ENCODE peak calls at places on chromosomes 11 and 22, in six cellular contexts. U, L, C, X, Q and J are unnamed samples. For H3K9me3 and H3K36me3, the result is how much of the 10 kb centered on the place peaks cover.

GRCh38 chr11:64877390-64878222 is 815 bp downstream of the EHD1 start:
- DNase-seq in U (no peak), L (no peak), C (peak), X (no peak), Q (no peak), J (no peak)

GRCh38 chr11:69434341-69434960 is 47.0 kb upstream of the LINC01488 start:
- DNase-seq in U (no peak), L (no peak), C (no peak), X (no peak), Q (no peak), J (no peak)

GRCh38 chr11:120326845-120327281 is 1.8 kb downstream of the TLCD5 start:
- DNase-seq in U (no peak), L (no peak), C (no peak), X (no peak), Q (no peak), J (no peak)

GRCh38 chr11:113384551-113384950 is 3.0 kb upstream of the ANKK1 start:
- DNase-seq in U (no peak), L (no peak), C (no peak), X (no peak), Q (no peak), J (peak)

GRCh38 chr11:120129570-120129969 is 8.3 kb downstream of the TRIM29 start:
- DNase-seq in U (no peak), L (no peak), C (no peak), X (peak), Q (peak), J (no peak)

GRCh38 chr11:14414470-14415461 is 55.8 kb upstream of the RRAS2 start:
- DNase-seq in U (no peak), L (no peak), C (no peak), X (no peak), Q (no peak), J (peak)

GRCh38 chr11:125871391-125872137 is 15.9 kb upstream of the HYLS1 start:
- DNase-seq in U (no peak), L (no peak), C (no peak), X (no peak), Q (peak), J (peak)

GRCh38 chr22:35191412-35191811 is 65.9 kb upstream of the HMGXB4 start:
- DNase-seq in U (no peak), L (no peak), C (no peak), X (no peak), Q (no peak), J (peak)

GRCh38 chr11:4025248-4025956 is 69.2 kb upstream of the RRM1 start:
- DNase-seq in U (no peak), L (no peak), C (no peak), X (no peak), Q (peak), J (no peak)

GRCh38 chr22:29306830-29307657 is 594 bp downstream of the GAS2L1 start:
- DNase-seq in U (peak), L (peak), C (peak), X (peak), Q (peak), J (peak)

GRCh38 chr11:115425816-115426215 is 78.4 kb downstream of the CADM1 start:
- DNase-seq in U (no peak), L (no peak), C (no peak), X (no peak), Q (no peak), J (no peak)

GRCh38 chr22:39839917-39840510 is 53.5 kb downstream of the ENTHD1 start:
- DNase-seq in U (no peak), L (no peak), C (no peak), X (no peak), Q (no peak), J (no peak)

GRCh38 chr11:80562726-80563125 is 1121.9 kb upstream of the TENM4 start:
- DNase-seq in U (no peak), L (peak), C (no peak), X (no peak), Q (no peak), J (no peak)

GRCh38 chr11:121671276-121672168 is 218.8 kb upstream of the SORL1-AS1 start:
- DNase-seq in U (no peak), L (no peak), C (peak), X (no peak), Q (peak), J (no peak)

GRCh38 chr11:1750481-1750839 is at the start of gene IFITM10:
- DNase-seq in U (no peak), L (no peak), C (peak), X (peak), Q (no peak), J (no peak)
- H3K4me3 ChIP-seq in U (no peak), L (no peak), C (no peak), X (peak), Q (no peak), J (no peak)

GRCh38 chr22:49645791-49646550 is 181.7 kb downstream of the BRD1 start:
- DNase-seq in U (no peak), L (no peak), C (no peak), X (no peak), Q (no peak), J (no peak)
- H3K9me3 ChIP-seq in U (under half), L (under half), C (under half), X (under half), Q (under half), J (under half)

DNA sequence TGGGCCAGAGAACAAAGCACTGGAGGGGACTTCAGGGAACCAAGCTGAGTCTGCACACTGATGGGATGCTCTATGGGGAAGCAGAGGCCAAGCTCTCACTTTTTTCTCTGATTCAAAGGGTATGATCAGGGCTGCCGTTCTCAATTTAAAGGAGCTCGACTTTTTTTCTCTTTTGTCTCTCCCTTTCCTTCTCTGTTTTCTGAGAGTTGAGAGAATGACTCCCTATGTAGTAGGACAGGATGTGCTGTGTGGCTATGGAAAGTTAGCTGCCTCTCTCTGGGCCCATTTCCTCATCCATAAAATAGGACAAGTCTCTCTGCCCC is 7.9 kb downstream of the ADORA2A start:
- DNase-seq in U (no peak), L (no peak), C (no peak), X (no peak), Q (no peak), J (no peak)
- H3K36me3 ChIP-seq in U (under half), L (under half), C (under half), X (under half), Q (under half), J (under half)

GRCh38 chr11:117809236-117810055 is 12.4 kb upstream of the DSCAML1 start:
- DNase-seq in U (peak), L (peak), C (peak), X (no peak), Q (peak), J (peak)
- H3K4me3 ChIP-seq in U (no peak), L (peak), C (no peak), X (no peak), Q (peak), J (no peak)

GRCh38 chr22:47343611-47344010 is 581.2 kb downstream of the TBC1D22A start:
- DNase-seq in U (no peak), L (no peak), C (peak), X (no peak), Q (no peak), J (no peak)

GRCh38 chr22:47344414-47344813 is 582.0 kb downstream of the TBC1D22A start:
- DNase-seq in U (peak), L (no peak), C (peak), X (no peak), Q (no peak), J (no peak)

GRCh38 chr22:47341464-47341863 is 579.0 kb downstream of the TBC1D22A start:
- DNase-seq in U (no peak), L (no peak), C (peak), X (no peak), Q (no peak), J (no peak)

GRCh38 chr22:47340851-47341436 is 578.5 kb downstream of the TBC1D22A start:
- DNase-seq in U (peak), L (no peak), C (peak), X (no peak), Q (no peak), J (peak)

GRCh38 chr22:47342446-47342845 is 580.0 kb downstream of the TBC1D22A start:
- DNase-seq in U (no peak), L (no peak), C (peak), X (no peak), Q (no peak), J (no peak)
- H3K9me3 ChIP-seq in U (under half), L (under half), C (under half), X (under half), Q (under half), J (under half)

DNA sequence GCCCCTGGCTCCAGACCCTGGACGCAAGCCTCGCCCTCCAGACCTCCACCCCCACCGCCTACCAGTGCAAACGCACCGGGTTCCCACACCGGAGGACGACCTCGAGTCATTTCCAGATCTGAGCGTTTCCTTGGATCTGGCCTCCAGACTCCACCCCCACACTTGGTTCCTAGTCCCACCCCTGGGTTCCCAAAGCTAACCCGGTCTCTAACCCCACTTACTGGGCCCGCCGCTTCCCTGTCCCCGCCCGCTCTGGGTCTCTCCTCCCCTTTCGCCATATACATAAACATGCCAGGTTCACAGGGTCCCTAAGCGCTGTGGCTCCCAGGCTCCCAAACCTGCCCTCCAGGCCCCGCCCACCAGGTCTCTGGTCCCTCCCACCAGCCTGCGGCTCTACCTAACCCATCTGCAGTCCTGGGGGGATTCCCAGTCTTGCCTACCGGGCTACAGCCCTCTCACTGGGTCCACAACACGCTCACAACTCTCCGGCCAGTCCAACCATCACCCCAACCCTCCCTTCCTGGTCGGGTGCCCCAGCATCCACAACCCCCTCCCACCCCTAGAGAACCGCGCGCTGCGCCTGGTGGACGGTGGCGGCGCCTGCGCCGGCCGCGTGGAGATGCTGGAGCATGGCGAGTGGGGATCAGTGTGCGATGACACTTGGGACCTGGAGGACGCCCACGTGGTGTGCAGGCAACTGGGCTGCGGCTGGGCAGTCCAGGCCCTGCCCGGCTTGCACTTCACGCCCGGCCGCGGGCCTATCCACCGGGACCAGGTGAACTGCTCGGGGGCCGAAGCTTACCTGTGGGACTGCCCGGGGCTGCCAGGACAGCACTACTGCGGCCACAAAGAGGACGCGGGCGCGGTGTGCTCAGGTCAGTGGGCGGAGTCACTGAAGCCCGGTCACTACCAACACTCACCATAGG is 36.8 kb downstream of the CD6 start:
- DNase-seq in U (no peak), L (peak), C (no peak), X (peak), Q (no peak), J (no peak)
- H3K36me3 ChIP-seq in U (under half), L (under half), C (under half), X (under half), Q (under half), J (under half)

DNA sequence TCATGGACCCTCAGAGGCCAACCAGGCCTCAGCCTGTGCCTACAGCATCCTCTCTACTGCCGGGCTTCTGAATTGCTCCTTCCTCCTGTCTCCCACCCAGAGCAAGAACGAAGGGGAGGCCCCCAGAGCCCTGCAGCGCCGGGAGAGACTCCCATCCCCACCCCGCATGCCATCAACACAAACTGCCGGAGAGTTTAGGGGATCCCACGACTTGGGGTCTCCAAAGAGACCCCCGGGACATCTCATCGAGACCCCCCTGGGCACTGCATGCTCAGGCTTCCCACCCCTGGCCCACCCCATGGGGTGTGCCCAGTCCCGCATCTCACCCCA is 8.3 kb upstream of the CD81 start:
- DNase-seq in U (no peak), L (no peak), C (no peak), X (no peak), Q (no peak), J (no peak)
- H3K4me3 ChIP-seq in U (no peak), L (no peak), C (no peak), X (no peak), Q (no peak), J (no peak)